ENCODE peak calls at places on chromosomes 4 and X, in six cellular contexts. H, N, K, G, M and F are unnamed samples.

GRCh38 chr4:72974694-72975487 is 94.6 kb downstream of the COX18 start:
- DNase-seq in M (no peak), G (no peak), N (no peak), K (no peak), H (no peak), F (no peak)

GRCh38 chr4:138522366-138522765 is 280.2 kb upstream of the SLC7A11 start:
- DNase-seq in K (no peak), M (peak; percentile 6), G (no peak), H (no peak), N (no peak), F (no peak)

GRCh38 chrX:137234651-137235402 is 201.0 kb upstream of the GPR101 start:
- DNase-seq in H (no peak), M (no peak), K (no peak), G (no peak), N (no peak), F (no peak)

GRCh38 chr4:7831330-7831729 is 108.3 kb downstream of the AFAP1 start:
- DNase-seq in H (no peak), N (no peak), G (peak; percentile 60), K (no peak), M (no peak), F (no peak)

GRCh38 chr4:108425988-108426387 is 194.4 kb upstream of the RPL34 start:
- DNase-seq in G (no peak), H (no peak), N (no peak), K (no peak), M (no peak), F (no peak)

GRCh38 chr4:118557298-118557851 is 127.8 kb upstream of the METTL14 start:
- DNase-seq in H (no peak), G (no peak), K (no peak), N (no peak), M (peak; percentile 18), F (no peak)

GRCh38 chr4:154406022-154406835 is 85.4 kb downstream of the DCHS2 start:
- DNase-seq in N (no peak), M (no peak), G (no peak), K (no peak), H (no peak), F (no peak)

GRCh38 chrX:78103001-78103634 is 930 bp upstream of the PGK1 start:
- DNase-seq in K (no peak), N (no peak), M (no peak), H (no peak), G (no peak), F (no peak)

GRCh38 chr4:128299848-128300247 is 12.2 kb upstream of the PGRMC2 start:
- DNase-seq in G (no peak), M (no peak), N (no peak), K (no peak), H (no peak), F (no peak)

GRCh38 chr4:135508006-135508714 is 1306.6 kb upstream of the PABPC4L start:
- DNase-seq in N (no peak), H (no peak), G (no peak), K (no peak), M (peak; percentile 88), F (no peak)

GRCh38 chr4:80071643-80072606 is 1.1 kb downstream of the ANTXR2 start:
- DNase-seq in K (peak; percentile 80), G (no peak), M (no peak), N (peak; percentile 62), H (peak; percentile 26), F (peak; percentile 73)

GRCh38 chr4:42843694-42844093 is 48.8 kb upstream of the GRXCR1 start:
- DNase-seq in N (no peak), K (no peak), H (no peak), M (no peak), G (no peak), F (no peak)

GRCh38 chrX:135421932-135422809 is at the start of gene SMIM10L2A:
- DNase-seq in G (no peak), M (no peak), K (no peak), H (no peak), N (no peak), F (no peak)

GRCh38 chr4:75672461-75673026 is 667 bp downstream of the G3BP2 start:
- DNase-seq in N (peak; percentile 77), K (peak; percentile 81), G (peak; percentile 78), M (peak; percentile 22), H (peak; percentile 42), F (peak; percentile 84)

GRCh38 chr4:74635074-74635473 is 159.2 kb downstream of the BTC start:
- DNase-seq in G (no peak), H (no peak), N (no peak), M (peak; percentile 87), K (no peak), F (no peak)

GRCh38 chrX:15242899-15243555 is 26.9 kb downstream of the ASB9 start:
- DNase-seq in K (no peak), N (peak; percentile 23), H (no peak), M (peak; percentile 43), G (no peak), F (no peak)

GRCh38 chrX:107894038-107894437 is 68.4 kb downstream of the MID2 start:
- DNase-seq in G (no peak), H (no peak), K (no peak), N (peak; percentile 29), M (peak; percentile 51), F (no peak)

GRCh38 chrX:37809970-37810369 is 30.1 kb downstream of the CYBB start:
- DNase-seq in M (no peak), H (no peak), N (no peak), K (no peak), G (no peak), F (no peak)

GRCh38 chr4:7192252-7193039 is at the start of gene SORCS2:
- DNase-seq in H (peak; percentile 42), N (peak; percentile 65), G (peak; percentile 41), M (no peak), K (peak; percentile 74), F (peak; percentile 59)

GRCh38 chr4:87985097-87985886 is 9.8 kb downstream of the SPP1 start:
- DNase-seq in G (no peak), M (peak; percentile 58), H (no peak), K (peak; percentile 84), N (peak; percentile 74), F (peak; percentile 69)

GRCh38 chr4:184024637-184025036 is 119.5 kb downstream of the STOX2 start:
- DNase-seq in K (no peak), N (no peak), G (no peak), M (no peak), H (no peak), F (no peak)

GRCh38 chr4:104490770-104491395 is 3.8 kb downstream of the CXXC4 start:
- DNase-seq in M (no peak), H (peak; percentile 46), K (peak; percentile 76), G (peak; percentile 25), N (peak; percentile 68), F (peak; percentile 22)

GRCh38 chr4:64272432-64272831 is 136.8 kb downstream of the TECRL start:
- DNase-seq in H (no peak), K (no peak), M (no peak), G (peak; percentile 13), N (no peak), F (peak; percentile 21)

GRCh38 chrX:75131973-75132627 is 24.0 kb downstream of the ABCB7 start:
- DNase-seq in M (no peak), H (no peak), N (no peak), G (peak; percentile 8), K (no peak), F (no peak)

GRCh38 chr4:20687894-20688293 is 12.4 kb upstream of the PACRGL start:
- DNase-seq in K (no peak), N (no peak), M (no peak), G (no peak), H (no peak), F (no peak)

GRCh38 chrX:153928846-153929245 is 2.8 kb upstream of the ARHGAP4 start:
- DNase-seq in M (no peak), H (no peak), G (peak; percentile 47), K (no peak), N (no peak), F (no peak)

GRCh38 chrX:72115380-72115779 is 16.3 kb downstream of the RTL5 start:
- DNase-seq in G (no peak), H (no peak), N (no peak), K (no peak), M (no peak), F (no peak)

GRCh38 chr4:680931-681645 is 6.7 kb downstream of the MYL5 start:
- DNase-seq in M (no peak), G (peak; percentile 51), K (peak; percentile 67), H (no peak), N (peak; percentile 74), F (peak; percentile 70)

GRCh38 chrX:133921764-133922389 is 63.5 kb downstream of the GPC3 start:
- DNase-seq in K (peak; percentile 68), N (peak; percentile 20), G (no peak), H (no peak), M (peak; percentile 50), F (no peak)

GRCh38 chrX:49066690-49067089 is 7.1 kb downstream of the PRAF2 start:
- DNase-seq in G (no peak), K (no peak), M (no peak), N (no peak), H (no peak), F (no peak)
- TF ChIP-seq CTCF in G (no peak), K (no peak), M (no peak), N (no peak), H (no peak), F (no peak)

GRCh38 chr4:173328236-173328901 is 5.8 kb downstream of the HMGB2 start:
- DNase-seq in M (no peak), K (no peak), G (no peak), N (no peak), H (no peak), F (no peak)
- TF ChIP-seq POLR2A in M (no peak), K (no peak), G (no peak), N (no peak), H (no peak), F (no peak)

DNA sequence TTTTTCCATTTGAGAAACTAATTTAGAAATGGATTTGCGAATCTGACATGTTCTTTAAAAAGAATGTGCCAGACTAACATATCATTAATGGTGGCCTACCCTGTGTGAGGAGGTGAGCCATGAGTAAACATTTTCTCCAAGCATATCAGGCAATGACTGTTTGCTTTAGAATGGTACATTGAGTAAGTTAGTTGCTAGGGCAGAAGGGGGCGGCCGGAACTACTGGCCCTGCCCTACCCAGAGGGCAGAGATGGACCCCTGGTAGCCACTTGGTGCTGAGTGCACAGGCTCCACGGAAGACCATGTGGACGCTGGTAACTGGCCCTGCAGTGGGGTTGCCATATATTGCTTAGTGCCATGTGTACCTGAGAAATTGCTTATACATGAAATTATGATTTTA is 8.6 kb downstream of the FNIP2 start:
- DNase-seq in M (no peak), G (no peak), K (no peak), H (no peak), N (no peak), F (no peak)
- H3K4me1 ChIP-seq in M (peaks cover 7% of the 10 kb centered on the region), G (peaks cover 83% of the 10 kb centered on the region), K (peaks cover 46% of the 10 kb centered on the region), H (peaks cover 71% of the 10 kb centered on the region), N (peaks cover 43% of the 10 kb centered on the region), F (no peaks in the 10 kb centered on the region)

GRCh38 chr4:168550071-168550766 is 53.4 kb downstream of the PALLD start:
- DNase-seq in K (no peak), M (no peak), G (no peak), H (no peak), N (no peak), F (no peak)

GRCh38 chr4:168549145-168549544 is 52.3 kb downstream of the PALLD start:
- DNase-seq in K (no peak), G (no peak), H (no peak), M (no peak), N (no peak), F (no peak)

GRCh38 chr4:168553714-168554370 is 57.0 kb downstream of the PALLD start:
- DNase-seq in H (no peak), K (no peak), G (no peak), N (no peak), M (no peak), F (no peak)

GRCh38 chr4:168551211-168551610 is 54.4 kb downstream of the PALLD start:
- DNase-seq in M (no peak), H (no peak), G (no peak), N (no peak), K (no peak), F (no peak)

GRCh38 chr4:168551945-168552695 is 55.3 kb downstream of the PALLD start:
- DNase-seq in H (no peak), G (no peak), M (peak; percentile 59), N (no peak), K (no peak), F (no peak)
- TF ChIP-seq CTCF in H (no peak), G (no peak), M (peak; percentile 48), N (no peak), K (no peak), F (no peak)